ENCODE peak calls at places on chromosome 3, in nine cellular contexts. V is SJSA1; T is mesothelial cell of epicardium; U is stomach; E is frontal cortex; C is stimulated activated CD4-positive, alpha-beta T cell treated with anti-CD3 and anti-CD28 coated beads, Interleukin-12 subunit alpha, Interleukin-12 subunit beta, amount 100 ng/mL, for 4 hours; K is ELR; P is activated CD4-positive, alpha-beta T cell treated with anti-CD3 and anti-CD28 coated beads for 24 hours; B is natural killer cell treated with Interleukin-12 subunit alpha and Interleukin-12 subunit beta and Interleukin-15 and Interleukin-18, amount 100 ng/mL, for 72 hours. H is an unnamed sample.

GRCh38 chr3:197713477-197713822 is 23.3 kb downstream of the RUBCN start:
- DNase-seq in C (no peak), P (no peak), U (no peak), V (no peak), E (no peak), T (no peak), B (no peak), K (no peak), H (no peak)

GRCh38 chr3:120595788-120596115 is 384 bp upstream of the NDUFB4 start:
- DNase-seq in P (no peak), C (no peak), E (no peak), K (no peak), V (no peak), B (no peak), T (no peak), U (no peak), H (no peak)

GRCh38 chr3:110164632-110165240 is 827.4 kb upstream of the DPPA4 start:
- DNase-seq in T (no peak), K (no peak), C (no peak), P (no peak), E (no peak), U (no peak), V (peak), B (no peak), H (no peak)

GRCh38 chr3:71551286-71551919 is 32.1 kb downstream of the FOXP1 start:
- DNase-seq in B (no peak), P (no peak), U (no peak), E (no peak), C (no peak), K (peak), T (no peak), V (no peak), H (no peak)

GRCh38 chr3:139260041-139260486 is 83.8 kb upstream of the MRPS22 start:
- DNase-seq in V (no peak), E (no peak), K (no peak), C (no peak), U (no peak), T (no peak), B (no peak), P (no peak), H (no peak)

GRCh38 chr3:189304465-189305341 is 132.9 kb downstream of the TPRG1 start:
- DNase-seq in U (peak), P (no peak), E (no peak), B (no peak), V (peak), K (no peak), C (no peak), T (peak), H (no peak)

GRCh38 chr3:59313365-59313764 is 263.5 kb upstream of the CFAP20DC start:
- DNase-seq in B (no peak), U (peak), E (no peak), P (peak), T (no peak), V (peak), K (peak), C (peak), H (no peak)

GRCh38 chr3:138578961-138579574 is 15.0 kb downstream of the CEP70 start:
- DNase-seq in V (no peak), U (no peak), K (no peak), B (no peak), E (no peak), P (no peak), T (no peak), C (no peak), H (no peak)

GRCh38 chr3:148758303-148758884 is 60.7 kb downstream of the AGTR1 start:
- DNase-seq in E (no peak), P (no peak), U (no peak), V (no peak), K (no peak), B (no peak), C (no peak), T (no peak), H (no peak)

GRCh38 chr3:69723389-69723788 is 15.9 kb upstream of the MITF start:
- DNase-seq in P (no peak), V (no peak), C (no peak), B (no peak), K (no peak), E (no peak), T (no peak), U (no peak), H (no peak)

GRCh38 chr3:42752441-42752840 is 20.6 kb downstream of the CCDC13 start:
- DNase-seq in C (no peak), T (no peak), U (peak), P (no peak), E (no peak), K (no peak), V (no peak), B (no peak), H (no peak)

GRCh38 chr3:73324203-73325155 is 263.0 kb downstream of the EBLN2 start:
- DNase-seq in C (no peak), P (no peak), U (no peak), K (no peak), B (no peak), E (no peak), T (no peak), V (no peak), H (no peak)

GRCh38 chr3:128879991-128880390 is 571 bp downstream of the ACAD9 start:
- DNase-seq in T (no peak), K (no peak), C (no peak), P (no peak), B (no peak), V (no peak), U (no peak), E (no peak), H (no peak)

GRCh38 chr3:46845860-46846623 is 17.2 kb downstream of the MYL3 start:
- DNase-seq in E (peak), P (peak), V (peak), B (peak), U (peak), K (peak), T (peak), C (peak), H (no peak)

GRCh38 chr3:53072653-53073552 is 27.0 kb upstream of the SFMBT1 start:
- DNase-seq in E (peak), P (peak), T (peak), B (peak), C (peak), K (peak), U (peak), V (peak), H (peak)

GRCh38 chr3:21894459-21895083 is 143.6 kb upstream of the ZNF385D start:
- DNase-seq in B (no peak), E (no peak), K (peak), T (no peak), U (no peak), P (no peak), V (no peak), C (no peak), H (no peak)

GRCh38 chr3:105170423-105170822 is 196.3 kb upstream of the ALCAM start:
- DNase-seq in K (no peak), V (no peak), P (no peak), T (no peak), C (no peak), E (no peak), B (no peak), U (no peak), H (no peak)

GRCh38 chr3:45320986-45321385 is 67.4 kb upstream of the LARS2 start:
- DNase-seq in C (no peak), P (no peak), K (no peak), B (no peak), U (no peak), E (no peak), V (no peak), T (no peak), H (no peak)

GRCh38 chr3:112111785-112112402 is 21.2 kb downstream of the GCSAM start:
- DNase-seq in V (no peak), E (no peak), T (no peak), C (peak), U (peak), P (peak), B (peak), K (peak), H (no peak)

GRCh38 chr3:45796902-45797637 is 734 bp upstream of the SLC6A20 start:
- DNase-seq in P (no peak), T (no peak), E (no peak), U (no peak), K (no peak), V (no peak), C (no peak), B (no peak), H (no peak)

GRCh38 chr3:189038773-189039720 is 132.7 kb upstream of the TPRG1 start:
- DNase-seq in T (no peak), B (no peak), E (no peak), U (no peak), K (no peak), V (no peak), C (no peak), P (no peak), H (no peak)

GRCh38 chr3:88093266-88093665 is 34.2 kb downstream of the ZNF654 start:
- DNase-seq in V (no peak), U (no peak), T (no peak), E (no peak), K (no peak), P (no peak), C (no peak), B (no peak), H (no peak)

GRCh38 chr3:36147934-36148333 is 232.4 kb upstream of the STAC start:
- DNase-seq in V (no peak), B (no peak), T (no peak), C (no peak), U (no peak), K (no peak), E (no peak), P (no peak), H (no peak)

GRCh38 chr3:171056528-171056927 is 30.0 kb upstream of the SLC2A2 start:
- DNase-seq in C (no peak), T (no peak), B (no peak), U (no peak), V (no peak), P (no peak), E (no peak), K (peak), H (no peak)

GRCh38 chr3:33642806-33643205 is 75.2 kb downstream of the CLASP2 start:
- DNase-seq in U (no peak), K (no peak), C (no peak), E (no peak), V (no peak), T (no peak), P (no peak), B (no peak), H (no peak)

GRCh38 chr3:57999423-58000115 is 8.7 kb upstream of the FLNB start:
- DNase-seq in U (no peak), K (no peak), T (no peak), C (no peak), E (no peak), V (no peak), B (no peak), P (no peak), H (no peak)

GRCh38 chr3:194877311-194878119 is 191.8 kb downstream of the FAM43A start:
- DNase-seq in C (no peak), P (no peak), T (no peak), B (no peak), K (no peak), E (no peak), V (no peak), U (no peak), H (no peak)

GRCh38 chr3:130835483-130835882 is 58.4 kb upstream of the ATP2C1 start:
- DNase-seq in T (no peak), B (no peak), P (no peak), E (no peak), U (no peak), C (no peak), V (no peak), K (no peak), H (no peak)

GRCh38 chr3:98961161-98962155 is 60.0 kb upstream of the DCBLD2 start:
- DNase-seq in V (no peak), P (no peak), B (no peak), T (no peak), E (no peak), K (peak), U (no peak), C (no peak), H (no peak)

GRCh38 chr3:194404365-194405140 is 5.5 kb upstream of the GP5 start:
- DNase-seq in U (no peak), C (no peak), K (peak), V (no peak), E (no peak), P (no peak), B (no peak), T (no peak), H (no peak)

GRCh38 chr3:141275973-141276372 is 44.3 kb downstream of the PXYLP1 start:
- DNase-seq in B (no peak), K (peak), T (no peak), E (no peak), C (no peak), V (no peak), U (no peak), P (no peak), H (no peak)

GRCh38 chr3:157125101-157125500 is 34.8 kb downstream of the CCNL1 start:
- DNase-seq in P (no peak), K (peak), C (no peak), T (no peak), U (no peak), V (no peak), E (no peak), B (no peak), H (no peak)

GRCh38 chr3:46386206-46386605 is 15.5 kb downstream of the CCR5 start:
- DNase-seq in P (no peak), C (no peak), T (no peak), V (no peak), U (no peak), E (no peak), K (peak), B (no peak), H (no peak)

GRCh38 chr3:34056951-34057390 is 258.5 kb downstream of the PDCD6IP start:
- DNase-seq in V (no peak), B (no peak), U (no peak), K (no peak), P (no peak), T (no peak), C (no peak), E (no peak), H (peak)

GRCh38 chr3:48748754-48749153 is 31.7 kb upstream of the IP6K2 start:
- DNase-seq in K (no peak), U (no peak), P (no peak), E (no peak), T (no peak), V (no peak), C (no peak), B (no peak), H (no peak)

GRCh38 chr3:188832961-188833615 is 338.7 kb upstream of the TPRG1 start:
- DNase-seq in T (no peak), B (no peak), C (no peak), P (no peak), K (no peak), U (no peak), V (no peak), E (no peak), H (no peak)

GRCh38 chr3:138417559-138417982 is 16.8 kb upstream of the ESYT3 start:
- DNase-seq in B (peak), T (peak), E (no peak), C (peak), U (peak), K (peak), V (peak), P (peak), H (no peak)

H was measured in GM12878.